ENCODE peak calls at places on chromosomes 2 and 18, in six cellular contexts. U is fibroblast of pulmonary artery, J is activated T-cell treated with anti-CD3 and anti-CD28 coated beads for 48 hours, W is posterior vena cava, F is bronchial epithelial cell, B is left lobe of liver. T is an unnamed sample.
A peak's percentile ranks its signal among the peaks of the same experiment; 100 is the strongest.

GRCh38 chr2:240024766-240025165 is 376 bp downstream of the NDUFA10 start:
- DNase-seq in U (no peak), W (no peak), F (no peak), J (peak; percentile 14), B (no peak), T (no peak)

GRCh38 chr2:225735844-225736243 is 336.3 kb downstream of the NYAP2 start:
- DNase-seq in W (no peak), B (no peak), U (peak; percentile 91), J (no peak), F (peak; percentile 88), T (no peak)

GRCh38 chr2:227482638-227483340 is 10.8 kb downstream of the AGFG1 start:
- DNase-seq in J (no peak), W (no peak), U (no peak), B (no peak), F (no peak), T (no peak)

GRCh38 chr2:195659114-195659513 is 2.1 kb downstream of the SLC39A10 start:
- DNase-seq in B (no peak), U (peak; percentile 23), J (no peak), F (no peak), W (no peak), T (no peak)

GRCh38 chr18:4400911-4401310 is 54.2 kb downstream of the DLGAP1 start:
- DNase-seq in F (no peak), J (no peak), W (no peak), U (no peak), B (no peak), T (no peak)

GRCh38 chr2:203898697-203899096 is 31.1 kb downstream of the CTLA4 start:
- DNase-seq in W (no peak), J (no peak), U (no peak), B (no peak), F (no peak), T (no peak)

GRCh38 chr18:57780318-57781127 is 22.6 kb downstream of the ATP8B1 start:
- DNase-seq in F (peak; percentile 88), J (no peak), B (no peak), W (no peak), U (peak; percentile 92), T (no peak)

GRCh38 chr2:164913640-164914346 is 41.5 kb downstream of the SLC38A11 start:
- DNase-seq in U (peak; percentile 51), B (no peak), W (no peak), F (peak; percentile 90), J (no peak), T (no peak)

GRCh38 chr18:62745089-62745751 is 29.9 kb downstream of the PHLPP1 start:
- DNase-seq in F (no peak), J (no peak), W (no peak), B (no peak), U (no peak), T (no peak)

GRCh38 chr2:86298411-86299390 is 38.7 kb downstream of the REEP1 start:
- DNase-seq in J (no peak), U (peak; percentile 24), F (no peak), B (no peak), W (no peak), T (no peak)

GRCh38 chr2:37809525-37809924 is 115.6 kb upstream of the RMDN2 start:
- DNase-seq in J (no peak), W (no peak), B (no peak), U (peak; percentile 77), F (peak; percentile 41), T (no peak)

GRCh38 chr2:173415663-173416469 is 61.2 kb downstream of the CDCA7 start:
- DNase-seq in B (no peak), J (no peak), U (no peak), W (no peak), F (no peak), T (no peak)

GRCh38 chr18:26547302-26548143 is 830 bp downstream of the KCTD1 start:
- DNase-seq in J (peak; percentile 59), F (peak; percentile 71), B (peak; percentile 59), W (peak; percentile 87), U (peak; percentile 89), T (peak; percentile 52)

GRCh38 chr2:180124273-180124881 is 117.3 kb upstream of the CWC22 start:
- DNase-seq in F (peak; percentile 64), U (peak; percentile 82), W (no peak), B (no peak), J (no peak), T (no peak)

GRCh38 chr2:72136349-72136748 is 11.3 kb downstream of the CYP26B1 start:
- DNase-seq in W (peak; percentile 35), B (no peak), F (no peak), U (no peak), J (no peak), T (no peak)

GRCh38 chr2:122451040-122451439 is 695.6 kb downstream of the TSN start:
- DNase-seq in W (no peak), U (peak; percentile 57), J (no peak), F (peak; percentile 33), B (no peak), T (no peak)

GRCh38 chr18:48330016-48330991 is 78.9 kb downstream of the ZBTB7C start:
- DNase-seq in F (peak; percentile 97), U (peak; percentile 72), B (no peak), W (peak; percentile 62), J (no peak), T (no peak)

GRCh38 chr2:128406629-128407252 is 88.1 kb upstream of the HS6ST1 start:
- DNase-seq in F (no peak), J (no peak), W (no peak), U (no peak), B (no peak), T (no peak)

GRCh38 chr2:116582850-116583249 is 1231.6 kb upstream of the DDX18 start:
- DNase-seq in U (no peak), F (no peak), J (no peak), W (no peak), B (no peak), T (no peak)

GRCh38 chr2:39289609-39290008 is 45.8 kb upstream of the CDKL4 start:
- DNase-seq in F (peak; percentile 15), U (peak; percentile 13), B (no peak), J (no peak), W (no peak), T (no peak)

GRCh38 chr2:112480540-112481049 is 1.4 kb upstream of the TTL start:
- DNase-seq in J (no peak), W (no peak), F (no peak), B (no peak), U (no peak), T (no peak)

GRCh38 chr2:19643117-19643518 is 258.7 kb downstream of the TTC32 start:
- DNase-seq in W (no peak), U (no peak), J (no peak), F (no peak), B (no peak), T (no peak)

GRCh38 chr2:28558918-28559317 is 63.1 kb downstream of the PLB1 start:
- DNase-seq in J (no peak), U (peak; percentile 42), F (no peak), B (peak; percentile 68), W (no peak), T (no peak)

GRCh38 chr2:110702981-110703380 is 25.1 kb upstream of the BUB1 start:
- DNase-seq in F (no peak), J (no peak), W (no peak), U (no peak), B (no peak), T (no peak)

GRCh38 chr2:84077504-84077903 is 381.6 kb downstream of the SUCLG1 start:
- DNase-seq in J (no peak), B (no peak), W (no peak), U (peak; percentile 1), F (peak; percentile 24), T (no peak)

GRCh38 chr2:111670776-111671175 is 213.2 kb downstream of the ANAPC1 start:
- DNase-seq in F (no peak), B (peak; percentile 47), J (no peak), U (no peak), W (no peak), T (no peak)

GRCh38 chr2:216073773-216074172 is 7.8 kb downstream of the PECR start:
- DNase-seq in J (no peak), B (no peak), F (no peak), W (no peak), U (no peak), T (no peak)

GRCh38 chr18:49135871-49136270 is 185.1 kb upstream of the SMAD7 start:
- DNase-seq in B (no peak), F (peak; percentile 19), U (peak; percentile 36), W (no peak), J (no peak), T (no peak)

GRCh38 chr2:240646061-240646899 is 21.0 kb downstream of the GPR35 start:
- DNase-seq in F (no peak), B (no peak), U (no peak), W (peak; percentile 68), J (no peak), T (no peak)